ENCODE peak calls at places on chromosomes 12 and 14, in nine cellular contexts. B is activated T-helper 9 cell treated with anti-CD3 and anti-CD28 coated beads, Interleukin-2, amount 50 U/mL, for 16 hours; L is AG10803; E is hypothalamus; K is CMK; Z is spleen; A is HEK293T; Y is HS-27A; Q is HAP-1. J is an unnamed sample.

GRCh38 chr14:67477926-67478915 is 10.3 kb downstream of the TMEM229B start:
- DNase-seq in L (no peak), B (no peak), Y (no peak), A (no peak), E (no peak), Z (peak), Q (no peak), K (no peak), J (peak)

GRCh38 chr14:24381363-24382102 is 13.5 kb downstream of the NFATC4 start:
- DNase-seq in E (no peak), K (no peak), Y (no peak), B (no peak), Z (no peak), A (no peak), Q (no peak), L (no peak), J (no peak)

GRCh38 chr12:95944108-95944704 is 1.1 kb downstream of the AMDHD1 start:
- DNase-seq in A (no peak), L (no peak), K (no peak), Z (no peak), B (no peak), Y (no peak), E (no peak), Q (no peak), J (no peak)

GRCh38 chr14:105227346-105227745 is 21.0 kb upstream of the BTBD6 start:
- DNase-seq in Z (no peak), K (no peak), Y (no peak), L (no peak), A (no peak), E (no peak), B (no peak), Q (no peak), J (peak)

GRCh38 chr14:100522616-100523021 is 64.6 kb downstream of the BEGAIN start:
- DNase-seq in L (no peak), K (no peak), E (no peak), Z (peak), B (no peak), A (no peak), Y (no peak), Q (no peak), J (peak)

GRCh38 chr12:117096643-117097042 is 2.6 kb downstream of the TESC start:
- DNase-seq in A (no peak), Y (no peak), K (no peak), Q (no peak), E (no peak), B (no peak), Z (peak), L (no peak), J (peak)

GRCh38 chr12:114696443-114697245 is 12.7 kb upstream of the TBX3 start:
- DNase-seq in B (no peak), K (no peak), L (no peak), A (no peak), Q (no peak), Y (no peak), Z (no peak), E (no peak), J (peak)

GRCh38 chr14:103696466-103697071 is 18.7 kb downstream of the XRCC3 start:
- DNase-seq in Q (no peak), E (no peak), A (no peak), Z (peak), B (no peak), L (peak), Y (no peak), K (no peak), J (peak)

GRCh38 chr12:1680804-1681492 is 9.9 kb upstream of the ADIPOR2 start:
- DNase-seq in B (no peak), Z (no peak), K (no peak), Q (no peak), Y (no peak), A (no peak), L (no peak), E (no peak), J (no peak)

GRCh38 chr12:123398177-123398916 is 14.4 kb downstream of the KMT5A start:
- DNase-seq in K (no peak), B (no peak), L (peak), E (no peak), Q (no peak), Y (no peak), Z (no peak), A (no peak), J (peak)

GRCh38 chr12:67742461-67742860 is 93.9 kb downstream of the DYRK2 start:
- DNase-seq in B (no peak), Y (no peak), Z (no peak), Q (no peak), L (peak), E (no peak), K (no peak), A (no peak), J (no peak)

GRCh38 chr12:89348894-89349669 is 3.2 kb downstream of the DUSP6 start:
- DNase-seq in Z (no peak), L (no peak), Y (no peak), K (no peak), B (no peak), A (no peak), E (no peak), Q (no peak), J (no peak)

GRCh38 chr12:96108321-96108720 is 72.9 kb upstream of the LTA4H start:
- DNase-seq in K (peak), Z (peak), Y (no peak), A (no peak), E (no peak), B (no peak), Q (no peak), L (no peak), J (peak)

GRCh38 chr14:103318750-103319419 is 15.2 kb upstream of the EIF5 start:
- DNase-seq in E (no peak), A (no peak), B (no peak), Y (no peak), L (no peak), K (no peak), Q (no peak), Z (no peak), J (no peak)

GRCh38 chr12:67080637-67081036 is 188.5 kb upstream of the CAND1 start:
- DNase-seq in A (no peak), Q (no peak), B (no peak), K (no peak), E (no peak), Z (no peak), L (no peak), Y (no peak), J (no peak)

GRCh38 chr14:35336171-35337073 is 44.2 kb downstream of the PSMA6 start:
- DNase-seq in Q (no peak), E (no peak), B (no peak), Z (peak), Y (no peak), L (peak), A (no peak), K (peak), J (peak)

GRCh38 chr14:38941485-38941884 is 161.6 kb downstream of the SEC23A start:
- DNase-seq in B (no peak), L (no peak), Y (no peak), E (no peak), Q (no peak), A (no peak), K (no peak), Z (no peak), J (no peak)

GRCh38 chr14:77988966-77989365 is 181.2 kb upstream of the NRXN3 start:
- DNase-seq in A (no peak), Z (no peak), L (peak), Y (peak), E (no peak), B (no peak), K (no peak), Q (no peak), J (no peak)

GRCh38 chr14:32428149-32428548 is 99.1 kb downstream of the AKAP6 start:
- DNase-seq in Y (no peak), K (no peak), E (no peak), A (no peak), L (no peak), Q (no peak), Z (no peak), B (no peak), J (no peak)

GRCh38 chr14:63673882-63674497 is 32.3 kb upstream of the WDR89 start:
- DNase-seq in B (no peak), Z (no peak), L (no peak), K (no peak), A (no peak), Y (no peak), Q (no peak), E (no peak), J (no peak)

GRCh38 chr12:10363922-10364838 is 25.7 kb downstream of the KLRK1 start:
- DNase-seq in K (no peak), A (no peak), E (no peak), Y (no peak), Q (peak), B (no peak), Z (peak), L (peak), J (peak)

GRCh38 chr12:93698307-93699092 is 21.3 kb downstream of the CRADD start:
- DNase-seq in E (no peak), Q (no peak), B (no peak), L (peak), Y (no peak), K (no peak), Z (no peak), A (no peak), J (no peak)

GRCh38 chr12:89343127-89343526 is 9.2 kb downstream of the DUSP6 start:
- DNase-seq in B (no peak), E (no peak), A (no peak), Y (no peak), Q (no peak), K (no peak), Z (no peak), L (peak), J (peak)

GRCh38 chr14:85487215-85487614 is 42.7 kb upstream of the FLRT2 start:
- DNase-seq in B (no peak), L (peak), A (no peak), E (no peak), Y (no peak), Q (no peak), Z (no peak), K (no peak), J (no peak)

GRCh38 chr14:102819176-102819628 is 42.0 kb downstream of the TRAF3 start:
- DNase-seq in B (peak), Y (no peak), E (no peak), K (no peak), Q (no peak), A (no peak), L (peak), Z (peak), J (no peak)